ENCODE peak calls at places on chromosomes 7 and 10, in seven cellular contexts. T is Panc1; F is AG04450; W is CD8-positive, alpha-beta memory T cell; L is prostate gland; G is spleen; P is neural progenitor cell. S is an unnamed sample. For H3K27me3, the result is how much of the 10 kb centered on the place peaks cover.

GRCh38 chr10:34866848-34867247 is 51.8 kb upstream of the PARD3 start:
- DNase-seq in T (no peak), F (no peak), W (no peak), L (no peak), G (no peak), P (peak), S (no peak)

GRCh38 chr7:66769833-66770512 is 29.4 kb downstream of the RABGEF1 start:
- DNase-seq in T (no peak), F (peak), W (no peak), L (no peak), G (no peak), P (no peak), S (no peak)

GRCh38 chr10:7541137-7542087 is 125.4 kb downstream of the ITIH5 start:
- DNase-seq in T (no peak), F (no peak), W (no peak), L (no peak), G (no peak), P (peak), S (peak)

GRCh38 chr10:5563991-5564536 is 39.3 kb downstream of the CALML3 start:
- DNase-seq in T (no peak), F (no peak), W (peak), L (no peak), G (peak), P (no peak), S (no peak)

GRCh38 chr10:10811562-10811961 is 206.1 kb upstream of the CELF2 start:
- DNase-seq in T (no peak), F (no peak), W (no peak), L (no peak), G (no peak), P (no peak), S (no peak)

GRCh38 chr10:34346516-34347150 is 468.5 kb downstream of the PARD3 start:
- DNase-seq in T (no peak), F (peak), W (no peak), L (no peak), G (no peak), P (no peak), S (peak)

GRCh38 chr10:61985715-61986114 is 84.2 kb downstream of the ARID5B start:
- DNase-seq in T (no peak), F (no peak), W (no peak), L (no peak), G (no peak), P (no peak), S (no peak)

GRCh38 chr10:33039167-33039566 is 81.1 kb upstream of the ITGB1 start:
- DNase-seq in T (no peak), F (no peak), W (no peak), L (no peak), G (no peak), P (no peak), S (no peak)

GRCh38 chr7:45217358-45217757 is 59.8 kb downstream of the RAMP3 start:
- DNase-seq in T (no peak), F (no peak), W (no peak), L (no peak), G (peak), P (peak), S (no peak)

GRCh38 chr7:88450874-88451273 is 144.2 kb upstream of the STEAP4 start:
- DNase-seq in T (no peak), F (no peak), W (no peak), L (no peak), G (no peak), P (no peak), S (no peak)

GRCh38 chr10:79941585-79942210 is 7.2 kb downstream of the SFTPD start:
- DNase-seq in T (no peak), F (no peak), W (no peak), L (peak), G (no peak), P (no peak), S (no peak)

GRCh38 chr10:49141541-49142332 is 7.9 kb upstream of the FAM170B start:
- DNase-seq in T (no peak), F (no peak), W (no peak), L (no peak), G (no peak), P (no peak), S (no peak)

GRCh38 chr7:74033372-74034311 is 5.7 kb downstream of the ELN start:
- DNase-seq in T (no peak), F (no peak), W (no peak), L (no peak), G (no peak), P (peak), S (no peak)

GRCh38 chr7:73560035-73560835 is 2.7 kb upstream of the BCL7B start:
- DNase-seq in T (peak), F (peak), W (no peak), L (no peak), G (no peak), P (no peak), S (peak)

GRCh38 chr10:24723386-24723787 is 300 bp downstream of the ARHGAP21 start:
- DNase-seq in T (no peak), F (no peak), W (peak), L (no peak), G (peak), P (peak), S (peak)

GRCh38 chr7:14691597-14692203 is 210.9 kb downstream of the DGKB start:
- DNase-seq in T (no peak), F (peak), W (peak), L (peak), G (no peak), P (peak), S (peak)

GRCh38 chr7:74042746-74043522 is 15.0 kb downstream of the ELN start:
- DNase-seq in T (no peak), F (no peak), W (no peak), L (peak), G (no peak), P (no peak), S (no peak)

GRCh38 chr10:1938317-1938716 is 201.0 kb upstream of the ADARB2 start:
- DNase-seq in T (no peak), F (no peak), W (peak), L (no peak), G (no peak), P (no peak), S (no peak)

GRCh38 chr7:77800158-77800557 is 1.6 kb downstream of the PHTF2 start:
- DNase-seq in T (no peak), F (no peak), W (no peak), L (no peak), G (no peak), P (no peak), S (no peak)
- H3K4me3 ChIP-seq in T (peak), F (peak), W (peak), L (no peak), G (peak), P (peak), S (no peak)

GRCh38 chr7:148337566-148337965 is 253.0 kb upstream of the C7orf33 start:
- DNase-seq in T (no peak), F (no peak), W (no peak), L (no peak), G (no peak), P (no peak), S (peak)
- H3K27me3 ChIP-seq in T (half or more), F (under half), W (under half), L (under half), G (under half), P (under half), S (under half)

DNA sequence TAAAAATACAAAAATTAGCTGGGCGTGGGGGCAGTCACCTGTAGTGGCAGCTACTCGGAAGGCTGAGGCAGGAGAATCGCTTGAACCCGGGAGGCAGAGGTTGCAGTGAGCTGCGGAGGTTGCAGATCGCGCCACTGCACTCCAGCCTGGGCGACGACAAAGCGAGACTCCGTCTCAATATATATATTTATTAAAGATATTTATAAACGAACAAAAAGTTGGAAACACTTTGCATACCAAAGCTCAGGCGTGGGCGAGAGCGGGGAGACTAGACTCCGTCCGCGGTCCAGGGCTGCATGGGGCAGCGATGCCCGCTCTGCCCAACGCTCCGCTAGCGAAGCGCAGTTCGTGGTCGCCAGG is 7.9 kb upstream of the CRYGN start:
- DNase-seq in T (no peak), F (no peak), W (no peak), L (no peak), G (no peak), P (no peak), S (no peak)
- H3K4me3 ChIP-seq in T (no peak), F (peak), W (peak), L (peak), G (peak), P (peak), S (no peak)

GRCh38 chr7:1286946-1287628 is 54.4 kb downstream of the UNCX start:
- DNase-seq in T (no peak), F (no peak), W (no peak), L (no peak), G (peak), P (no peak), S (no peak)

GRCh38 chr7:1285556-1286301 is 53.1 kb downstream of the UNCX start:
- DNase-seq in T (no peak), F (no peak), W (no peak), L (no peak), G (peak), P (no peak), S (no peak)

GRCh38 chr7:1288996-1289551 is 56.4 kb downstream of the UNCX start:
- DNase-seq in T (no peak), F (no peak), W (no peak), L (no peak), G (peak), P (no peak), S (no peak)

GRCh38 chr7:1288390-1288995 is 55.8 kb downstream of the UNCX start:
- DNase-seq in T (no peak), F (no peak), W (no peak), L (no peak), G (peak), P (no peak), S (no peak)

GRCh38 chr7:1287629-1288225 is 55.1 kb downstream of the UNCX start:
- DNase-seq in T (no peak), F (no peak), W (no peak), L (no peak), G (peak), P (no peak), S (no peak)
- H3K27me3 ChIP-seq in T (under half), F (half or more), W (under half), L (under half), G (half or more), P (half or more), S (under half)

GRCh38 chr10:63462442-63462841 is 3.3 kb downstream of the JMJD1C start:
- DNase-seq in T (no peak), F (no peak), W (no peak), L (no peak), G (no peak), P (no peak), S (no peak)

GRCh38 chr10:63466168-63466935 is 575 bp upstream of the JMJD1C start:
- DNase-seq in T (peak), F (no peak), W (peak), L (peak), G (peak), P (peak), S (peak)

GRCh38 chr10:63467833-63468232 is 2.1 kb upstream of the JMJD1C start:
- DNase-seq in T (no peak), F (no peak), W (no peak), L (no peak), G (no peak), P (no peak), S (no peak)

GRCh38 chr10:63464402-63465292 is 1.1 kb downstream of the JMJD1C start:
- DNase-seq in T (no peak), F (no peak), W (peak), L (no peak), G (no peak), P (no peak), S (peak)

GRCh38 chr10:63465293-63466167 is at the start of gene JMJD1C:
- DNase-seq in T (no peak), F (peak), W (peak), L (peak), G (peak), P (peak), S (peak)
- H3K4me3 ChIP-seq in T (peak), F (peak), W (peak), L (peak), G (peak), P (peak), S (peak)

GRCh38 chr7:54538122-54538521 is 4.1 kb upstream of the VSTM2A start:
- DNase-seq in T (no peak), F (no peak), W (no peak), L (no peak), G (no peak), P (no peak), S (no peak)
- H3K27me3 ChIP-seq in T (under half), F (under half), W (under half), L (under half), G (under half), P (under half), S (under half)

DNA sequence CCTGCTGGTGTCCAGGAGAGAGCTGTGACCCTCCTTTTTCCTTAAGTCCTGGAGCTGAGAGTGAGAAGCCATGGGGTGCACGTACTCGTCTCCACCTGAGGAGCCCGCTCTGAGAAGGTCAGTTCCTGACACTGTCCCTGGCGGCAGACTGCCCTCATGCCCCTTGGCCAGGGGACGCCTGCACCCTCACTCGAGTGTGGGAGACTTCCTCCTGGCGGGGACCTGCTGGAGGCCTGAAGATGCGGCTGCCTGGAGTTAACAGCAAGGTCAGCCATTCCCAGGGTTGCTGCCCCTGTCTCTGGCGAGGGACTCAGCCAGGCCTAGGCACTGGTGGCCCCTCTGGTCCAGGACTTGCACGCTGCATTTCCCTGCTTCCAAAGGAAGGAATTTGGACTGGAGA is 26.4 kb downstream of the TMEM120A start:
- DNase-seq in T (no peak), F (no peak), W (no peak), L (no peak), G (peak), P (no peak), S (no peak)
- H3K4me3 ChIP-seq in T (no peak), F (no peak), W (no peak), L (no peak), G (no peak), P (no peak), S (no peak)